ENCODE peak calls at places on chromosomes 16 and 17, in seven cellular contexts. X, R, V, T, C, O and G are unnamed samples.

GRCh38 chr16:37511-37910 is 15.9 kb downstream of the POLR3K start:
- DNase-seq in X (peak; percentile 70), R (no peak), V (no peak), T (peak; percentile 18), C (no peak), O (no peak), G (no peak)

GRCh38 chr17:27343294-27343693 is 49.4 kb downstream of the WSB1 start:
- DNase-seq in X (no peak), R (no peak), V (no peak), T (no peak), C (no peak), O (no peak), G (no peak)

GRCh38 chr16:77789085-77789611 is 784 bp downstream of the VAT1L start:
- DNase-seq in X (no peak), R (no peak), V (no peak), T (no peak), C (peak; percentile 50), O (no peak), G (peak; percentile 32)

GRCh38 chr16:70438325-70438982 is 446 bp downstream of the ST3GAL2 start:
- DNase-seq in X (no peak), R (no peak), V (peak; percentile 48), T (peak; percentile 37), C (no peak), O (no peak), G (peak; percentile 36)

GRCh38 chr17:63439682-63440081 is 6.4 kb downstream of the CYB561 start:
- DNase-seq in X (no peak), R (no peak), V (no peak), T (peak; percentile 76), C (peak; percentile 96), O (no peak), G (no peak)

GRCh38 chr17:17527534-17527933 is 31.3 kb upstream of the RASD1 start:
- DNase-seq in X (no peak), R (no peak), V (no peak), T (no peak), C (peak; percentile 65), O (no peak), G (no peak)

GRCh38 chr16:50038756-50039529 is 13.9 kb downstream of the CNEP1R1 start:
- DNase-seq in X (no peak), R (peak; percentile 78), V (no peak), T (peak; percentile 7), C (no peak), O (no peak), G (no peak)

GRCh38 chr17:2064980-2065785 is 10.3 kb downstream of the HIC1 start:
- DNase-seq in X (no peak), R (no peak), V (peak; percentile 71), T (peak; percentile 84), C (peak; percentile 95), O (peak; percentile 38), G (peak; percentile 84)

GRCh38 chr17:382644-383533 is 30.3 kb upstream of the RPH3AL start:
- DNase-seq in X (no peak), R (no peak), V (no peak), T (peak; percentile 61), C (peak; percentile 77), O (no peak), G (peak; percentile 69)

GRCh38 chr17:57943140-57943539 is 12.1 kb downstream of the CUEDC1 start:
- DNase-seq in X (no peak), R (no peak), V (peak; percentile 31), T (no peak), C (peak; percentile 91), O (no peak), G (no peak)

GRCh38 chr17:4186244-4186920 is 43.4 kb downstream of the CYB5D2 start:
- DNase-seq in X (no peak), R (peak; percentile 33), V (no peak), T (peak; percentile 87), C (no peak), O (no peak), G (no peak)

GRCh38 chr17:2337152-2337810 is at the start of gene SGSM2:
- DNase-seq in X (peak; percentile 50), R (peak; percentile 60), V (peak; percentile 74), T (peak; percentile 63), C (peak; percentile 94), O (peak; percentile 78), G (peak; percentile 77)

GRCh38 chr17:44348234-44348987 is 3.3 kb downstream of the GRN start:
- DNase-seq in X (peak; percentile 85), R (peak; percentile 76), V (no peak), T (no peak), C (peak; percentile 99), O (no peak), G (peak; percentile 10)

GRCh38 chr16:75789237-75789636 is 62.9 kb upstream of the CPHXL start:
- DNase-seq in X (no peak), R (no peak), V (no peak), T (peak; percentile 61), C (peak; percentile 73), O (no peak), G (no peak)

GRCh38 chr17:55200904-55201608 is 63.7 kb upstream of the HLF start:
- DNase-seq in X (no peak), R (no peak), V (no peak), T (no peak), C (no peak), O (no peak), G (no peak)

GRCh38 chr17:35932576-35932975 is 2.0 kb upstream of the RDM1 start:
- DNase-seq in X (no peak), R (no peak), V (no peak), T (peak; percentile 62), C (peak; percentile 82), O (no peak), G (no peak)

GRCh38 chr16:929227-929669 is 41.5 kb downstream of the LMF1 start:
- DNase-seq in X (no peak), R (no peak), V (no peak), T (no peak), C (no peak), O (no peak), G (no peak)

DNA sequence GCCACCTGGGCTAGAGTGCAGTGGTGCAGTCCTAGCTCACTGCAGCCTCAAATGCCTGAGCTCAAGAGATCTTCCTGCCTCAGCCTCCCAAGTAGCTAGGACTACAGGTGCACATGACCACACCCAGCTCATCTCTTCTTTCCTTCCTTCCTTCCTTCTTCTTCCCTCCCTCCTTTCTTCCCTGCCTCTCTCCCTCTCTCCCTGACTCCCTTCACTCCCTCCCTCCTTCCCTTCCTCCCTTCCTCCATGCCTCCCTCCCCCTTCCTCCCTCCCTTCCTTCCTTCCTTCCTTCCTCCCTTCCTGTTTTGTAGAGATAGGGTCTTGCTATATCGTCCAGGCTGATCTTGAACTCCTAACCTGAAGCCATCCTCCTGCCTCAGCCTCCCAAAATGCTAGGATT is 23.5 kb upstream of the USP36 start:
- DNase-seq in X (no peak), R (no peak), V (no peak), T (no peak), C (no peak), O (no peak), G (no peak)
- H3K27ac ChIP-seq in X (no peak overlapping the region), R (no peak overlapping the region), V (no peak overlapping the region), T (no peak overlapping the region), C (no peak overlapping the region), O (no peak overlapping the region), G (no peak overlapping the region)

GRCh38 chr17:73748521-73748920 is 104.3 kb upstream of the SDK2 start:
- DNase-seq in X (no peak), R (no peak), V (no peak), T (no peak), C (peak; percentile 27), O (no peak), G (peak; percentile 89)
- H3K27me3 ChIP-seq in X (no peaks in the 10 kb centered on the region), R (no peaks in the 10 kb centered on the region), V (no peaks in the 10 kb centered on the region), T (no peaks in the 10 kb centered on the region), C (no peaks in the 10 kb centered on the region), O (no peaks in the 10 kb centered on the region), G (no peaks in the 10 kb centered on the region)

GRCh38 chr16:22366889-22367288 is 7.5 kb downstream of the CDR2 start:
- DNase-seq in X (no peak), R (no peak), V (no peak), T (no peak), C (no peak), O (no peak), G (no peak)

GRCh38 chr16:22373662-22374310 is 633 bp downstream of the CDR2 start:
- DNase-seq in X (peak; percentile 46), R (peak; percentile 51), V (peak; percentile 47), T (no peak), C (no peak), O (peak; percentile 39), G (peak; percentile 82)

GRCh38 chr16:22369221-22369811 is 5.1 kb downstream of the CDR2 start:
- DNase-seq in X (no peak), R (no peak), V (no peak), T (peak; percentile 78), C (no peak), O (no peak), G (no peak)

GRCh38 chr16:22372882-22373661 is 1.3 kb downstream of the CDR2 start:
- DNase-seq in X (no peak), R (no peak), V (no peak), T (no peak), C (peak; percentile 41), O (no peak), G (no peak)

DNA sequence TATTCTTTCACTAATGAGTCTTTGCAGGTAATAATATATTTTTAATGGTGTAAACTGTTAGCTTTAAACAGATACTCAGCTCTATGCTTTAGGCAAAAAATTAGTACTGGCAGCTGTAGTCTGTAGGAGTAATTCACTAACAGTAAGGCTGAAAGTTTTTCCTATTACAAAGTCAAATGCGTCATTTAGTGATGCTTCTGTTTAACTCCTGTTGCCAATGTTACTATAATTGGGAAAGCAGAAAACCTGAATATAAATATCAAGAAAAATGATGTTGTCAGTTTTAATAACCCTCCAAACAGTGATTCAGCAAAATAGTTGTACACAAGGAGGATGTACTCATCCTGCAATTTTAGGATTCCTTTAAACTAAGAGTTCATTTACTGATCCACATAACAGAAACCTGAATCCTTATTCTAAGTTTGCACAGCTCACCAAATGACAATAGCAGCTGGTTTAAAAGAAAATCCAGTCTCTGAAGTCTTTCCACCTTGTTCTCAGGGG is 4.3 kb downstream of the CDR2 start:
- DNase-seq in X (no peak), R (no peak), V (no peak), T (peak; percentile 71), C (peak; percentile 74), O (no peak), G (no peak)
- H3K27ac ChIP-seq in X (peak overlapping the region; percentile 93), R (peak overlapping the region; percentile 81), V (peak overlapping the region; percentile 73), T (no peak overlapping the region), C (peak overlapping the region; percentile 93), O (peak overlapping the region; percentile 17), G (no peak overlapping the region)

GRCh38 chr17:30236297-30236624 is 764 bp upstream of the SLC6A4 start:
- DNase-seq in X (no peak), R (no peak), V (no peak), T (no peak), C (no peak), O (no peak), G (no peak)

GRCh38 chr17:30236807-30237206 is 1.3 kb upstream of the SLC6A4 start:
- DNase-seq in X (no peak), R (peak; percentile 53), V (peak; percentile 68), T (peak; percentile 49), C (peak; percentile 92), O (no peak), G (no peak)

GRCh38 chr17:30238387-30239088 is 3.0 kb upstream of the SLC6A4 start:
- DNase-seq in X (no peak), R (no peak), V (no peak), T (no peak), C (no peak), O (no peak), G (no peak)

GRCh38 chr17:30238003-30238344 is 2.5 kb upstream of the SLC6A4 start:
- DNase-seq in X (no peak), R (no peak), V (no peak), T (no peak), C (no peak), O (no peak), G (no peak)

GRCh38 chr17:30237296-30238002 is 2.0 kb upstream of the SLC6A4 start:
- DNase-seq in X (no peak), R (no peak), V (no peak), T (no peak), C (peak; percentile 70), O (no peak), G (no peak)
- H3K27me3 ChIP-seq in X (no peaks in the 10 kb centered on the region), R (peaks cover 31% of the 10 kb centered on the region), V (peaks cover 71% of the 10 kb centered on the region), T (peaks cover 88% of the 10 kb centered on the region), C (peaks cover 60% of the 10 kb centered on the region), O (peaks cover 52% of the 10 kb centered on the region), G (no peaks in the 10 kb centered on the region)